ENCODE peak calls at places on chromosomes 5 and 9, in nine cellular contexts. A, B, P, J, F, C, L, W and R are unnamed samples.

GRCh38 chr5:67268233-67269011 is 71.8 kb upstream of the CD180 start:
- DNase-seq in A (peak), B (peak), P (peak), J (peak), F (peak), C (peak), L (no peak), W (no peak), R (peak)

GRCh38 chr5:179536676-179537075 is 13.7 kb upstream of the RUFY1 start:
- DNase-seq in A (no peak), B (no peak), P (no peak), J (no peak), F (no peak), C (no peak), L (no peak), W (no peak), R (no peak)

GRCh38 chr9:2116073-2116472 is 100.9 kb downstream of the SMARCA2 start:
- DNase-seq in A (no peak), B (no peak), P (no peak), J (peak), F (no peak), C (peak), L (peak), W (peak), R (no peak)

GRCh38 chr9:82695704-82696103 is 367.2 kb downstream of the RASEF start:
- DNase-seq in A (no peak), B (no peak), P (no peak), J (no peak), F (no peak), C (no peak), L (no peak), W (no peak), R (no peak)

GRCh38 chr9:86713970-86714369 is 233.3 kb downstream of the GAS1 start:
- DNase-seq in A (no peak), B (peak), P (no peak), J (no peak), F (no peak), C (no peak), L (no peak), W (no peak), R (no peak)

GRCh38 chr5:179228341-179229121 is 116.7 kb downstream of the ADAMTS2 start:
- DNase-seq in A (peak), B (no peak), P (no peak), J (no peak), F (no peak), C (no peak), L (no peak), W (no peak), R (peak)

GRCh38 chr5:172633403-172633970 is 7.6 kb upstream of the NEURL1B start:
- DNase-seq in A (no peak), B (no peak), P (no peak), J (no peak), F (no peak), C (no peak), L (no peak), W (no peak), R (no peak)

GRCh38 chr5:39376293-39376714 is 12.0 kb upstream of the C9 start:
- DNase-seq in A (no peak), B (no peak), P (no peak), J (peak), F (peak), C (peak), L (peak), W (peak), R (no peak)

GRCh38 chr5:132744659-132745058 is 2.6 kb upstream of the CCNI2 start:
- DNase-seq in A (no peak), B (no peak), P (no peak), J (no peak), F (no peak), C (no peak), L (no peak), W (no peak), R (no peak)

GRCh38 chr9:14907360-14907685 is 2.9 kb downstream of the FREM1 start:
- DNase-seq in A (no peak), B (no peak), P (no peak), J (no peak), F (no peak), C (no peak), L (no peak), W (no peak), R (no peak)

GRCh38 chr5:29351170-29351569 is 1842.3 kb upstream of the CDH6 start:
- DNase-seq in A (no peak), B (no peak), P (no peak), J (no peak), F (no peak), C (no peak), L (no peak), W (no peak), R (no peak)

GRCh38 chr9:77020438-77021264 is 1.2 kb downstream of the FOXB2 start:
- DNase-seq in A (no peak), B (peak), P (no peak), J (no peak), F (no peak), C (no peak), L (no peak), W (peak), R (no peak)

GRCh38 chr5:13524931-13525330 is 419.6 kb downstream of the DNAH5 start:
- DNase-seq in A (no peak), B (no peak), P (no peak), J (no peak), F (no peak), C (no peak), L (no peak), W (no peak), R (no peak)

GRCh38 chr9:127185931-127186781 is 63.7 kb upstream of the ANGPTL2 start:
- DNase-seq in A (peak), B (peak), P (peak), J (peak), F (peak), C (no peak), L (no peak), W (no peak), R (peak)

GRCh38 chr9:122806661-122807060 is 6.7 kb downstream of the OR1K1 start:
- DNase-seq in A (no peak), B (no peak), P (no peak), J (no peak), F (no peak), C (no peak), L (peak), W (no peak), R (no peak)

GRCh38 chr9:111456536-111456935 is 27.6 kb downstream of the ECPAS start:
- DNase-seq in A (no peak), B (no peak), P (no peak), J (no peak), F (no peak), C (no peak), L (peak), W (no peak), R (no peak)

GRCh38 chr9:119559056-119559455 is 189.8 kb upstream of the BRINP1 start:
- DNase-seq in A (no peak), B (peak), P (no peak), J (no peak), F (no peak), C (no peak), L (no peak), W (no peak), R (no peak)

GRCh38 chr5:134458234-134458633 is 46.6 kb upstream of the CDKN2AIPNL start:
- DNase-seq in A (no peak), B (no peak), P (no peak), J (no peak), F (peak), C (no peak), L (no peak), W (no peak), R (peak)

GRCh38 chr5:10735569-10736255 is 25.3 kb downstream of the DAP start:
- DNase-seq in A (no peak), B (no peak), P (no peak), J (no peak), F (no peak), C (no peak), L (peak), W (no peak), R (no peak)

GRCh38 chr9:89766981-89767380 is 162.2 kb downstream of the GADD45G start:
- DNase-seq in A (no peak), B (no peak), P (no peak), J (no peak), F (no peak), C (no peak), L (no peak), W (no peak), R (no peak)

GRCh38 chr9:35603506-35603985 is 1.5 kb upstream of the TESK1 start:
- DNase-seq in A (peak), B (peak), P (peak), J (peak), F (peak), C (no peak), L (no peak), W (peak), R (peak)

GRCh38 chr9:136799854-136800657 is 3.9 kb downstream of the CCDC183 start:
- DNase-seq in A (no peak), B (no peak), P (peak), J (peak), F (peak), C (peak), L (peak), W (peak), R (peak)
- TF ChIP-seq POLR2A in A (no peak), B (no peak), P (no peak), J (no peak), F (no peak), C (peak), L (no peak), W (no peak), R (peak)

GRCh38 chr5:93510626-93511420 is 70.2 kb downstream of the NR2F1-AS1 start:
- DNase-seq in A (no peak), B (no peak), P (no peak), J (no peak), F (no peak), C (no peak), L (no peak), W (no peak), R (no peak)
- TF ChIP-seq EP300 in A (no peak), B (no peak), P (no peak), J (no peak), F (no peak), C (no peak), L (no peak), W (no peak), R (no peak)

DNA sequence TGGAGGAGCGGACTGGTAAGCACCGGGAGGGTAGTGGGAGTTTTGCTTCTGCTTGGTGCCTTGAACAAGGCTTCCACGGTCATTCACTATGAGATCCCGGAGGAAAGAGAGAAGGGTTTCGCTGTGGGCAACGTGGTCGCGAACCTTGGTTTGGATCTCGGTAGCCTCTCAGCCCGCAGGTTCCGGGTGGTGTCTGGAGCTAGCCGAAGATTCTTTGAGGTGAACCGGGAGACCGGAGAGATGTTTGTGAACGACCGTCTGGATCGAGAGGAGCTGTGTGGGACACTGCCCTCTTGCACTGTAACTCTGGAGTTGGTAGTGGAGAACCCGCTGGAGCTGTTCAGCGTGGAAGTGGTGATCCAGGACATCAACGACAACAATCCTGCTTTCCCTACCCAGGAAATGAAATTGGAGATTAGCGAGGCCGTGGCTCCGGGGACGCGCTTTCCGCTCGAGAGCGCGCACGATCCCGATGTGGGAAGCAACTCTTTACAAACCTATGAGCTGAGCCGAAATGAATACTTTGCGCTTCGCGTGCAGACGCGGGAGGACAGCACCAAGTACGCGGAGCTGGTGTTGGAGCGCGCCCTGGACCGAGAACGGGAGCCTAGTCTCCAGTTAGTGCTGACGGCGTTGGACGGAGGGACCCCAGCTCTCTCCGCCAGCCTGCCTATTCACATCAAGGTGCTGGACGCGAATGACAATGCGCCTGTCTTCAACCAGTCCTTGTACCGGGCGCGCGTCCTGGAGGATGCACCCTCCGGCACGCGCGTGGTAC is 555 bp downstream of the PCDHGC3 start:
- DNase-seq in A (no peak), B (no peak), P (peak), J (no peak), F (peak), C (peak), L (no peak), W (peak), R (peak)
- TF ChIP-seq POLR2A in A (no peak), B (no peak), P (no peak), J (no peak), F (peak), C (no peak), L (no peak), W (no peak), R (no peak)

GRCh38 chr5:1763548-1763911 is 36.1 kb downstream of the MRPL36 start:
- DNase-seq in A (peak), B (no peak), P (no peak), J (peak), F (peak), C (peak), L (peak), W (peak), R (peak)
- TF ChIP-seq EP300 in A (no peak), B (no peak), P (no peak), J (no peak), F (no peak), C (no peak), L (no peak), W (no peak), R (no peak)